ENCODE peak calls at places on chromosome 21, in six cellular contexts. One of them, this sample, is unnamed. For H3K4me1, the result is how much of the 10 kb centered on the place peaks cover.

GRCh38 chr21:15141236-15141970 is 76.6 kb upstream of the NRIP1 start:
- DNase-seq in hepatocyte: no peak
- DNase-seq in BE2C: no peak
- DNase-seq in CD8-positive, alpha-beta memory T cell: no peak
- DNase-seq in aorta: no peak
- DNase-seq in lung: peak
- DNase-seq in this sample: no peak

GRCh38 chr21:42892582-42892930 is 553 bp upstream of the NDUFV3 start:
- DNase-seq in hepatocyte: no peak
- DNase-seq in BE2C: no peak
- DNase-seq in CD8-positive, alpha-beta memory T cell: no peak
- DNase-seq in aorta: no peak
- DNase-seq in lung: no peak
- DNase-seq in this sample: no peak

GRCh38 chr21:27564684-27565280 is 597.9 kb upstream of the ADAMTS5 start:
- DNase-seq in hepatocyte: peak
- DNase-seq in BE2C: peak
- DNase-seq in CD8-positive, alpha-beta memory T cell: no peak
- DNase-seq in aorta: no peak
- DNase-seq in lung: no peak
- DNase-seq in this sample: no peak

GRCh38 chr21:28537371-28538079 is 455.2 kb downstream of the LTN1 start:
- DNase-seq in hepatocyte: no peak
- DNase-seq in BE2C: no peak
- DNase-seq in CD8-positive, alpha-beta memory T cell: no peak
- DNase-seq in aorta: no peak
- DNase-seq in lung: no peak
- DNase-seq in this sample: no peak

GRCh38 chr21:28986677-28987076 is 6.0 kb downstream of the LTN1 start:
- DNase-seq in hepatocyte: no peak
- DNase-seq in BE2C: no peak
- DNase-seq in CD8-positive, alpha-beta memory T cell: no peak
- DNase-seq in aorta: no peak
- DNase-seq in lung: no peak
- DNase-seq in this sample: no peak

GRCh38 chr21:29077651-29078090 is 4.2 kb upstream of the CCT8 start:
- DNase-seq in hepatocyte: no peak
- DNase-seq in BE2C: no peak
- DNase-seq in CD8-positive, alpha-beta memory T cell: no peak
- DNase-seq in aorta: no peak
- DNase-seq in lung: no peak
- DNase-seq in this sample: no peak

GRCh38 chr21:40054403-40054802 is 187.2 kb downstream of the PCP4 start:
- DNase-seq in hepatocyte: peak
- DNase-seq in BE2C: no peak
- DNase-seq in CD8-positive, alpha-beta memory T cell: no peak
- DNase-seq in aorta: peak
- DNase-seq in lung: peak
- DNase-seq in this sample: no peak

GRCh38 chr21:29332461-29333354 is 34.0 kb downstream of the BACH1 start:
- DNase-seq in hepatocyte: no peak
- DNase-seq in BE2C: no peak
- DNase-seq in CD8-positive, alpha-beta memory T cell: no peak
- DNase-seq in aorta: no peak
- DNase-seq in lung: no peak
- DNase-seq in this sample: no peak

GRCh38 chr21:31618696-31619430 is 40.6 kb upstream of the SOD1 start:
- DNase-seq in hepatocyte: no peak
- DNase-seq in BE2C: no peak
- DNase-seq in CD8-positive, alpha-beta memory T cell: no peak
- DNase-seq in aorta: no peak
- DNase-seq in lung: no peak
- DNase-seq in this sample: no peak

GRCh38 chr21:29194847-29195246 is 64.4 kb downstream of the MAP3K7CL start:
- DNase-seq in hepatocyte: no peak
- DNase-seq in BE2C: no peak
- DNase-seq in CD8-positive, alpha-beta memory T cell: no peak
- DNase-seq in aorta: no peak
- DNase-seq in lung: no peak
- DNase-seq in this sample: no peak

GRCh38 chr21:36783612-36784383 is 84.9 kb downstream of the SIM2 start:
- DNase-seq in hepatocyte: peak
- DNase-seq in BE2C: no peak
- DNase-seq in CD8-positive, alpha-beta memory T cell: no peak
- DNase-seq in aorta: no peak
- DNase-seq in lung: peak
- DNase-seq in this sample: no peak

GRCh38 chr21:16908087-16908486 is 604.8 kb upstream of the CXADR start:
- DNase-seq in hepatocyte: no peak
- DNase-seq in BE2C: no peak
- DNase-seq in CD8-positive, alpha-beta memory T cell: no peak
- DNase-seq in aorta: no peak
- DNase-seq in lung: peak
- DNase-seq in this sample: no peak

GRCh38 chr21:14768042-14768441 is 221.9 kb upstream of the SAMSN1 start:
- DNase-seq in hepatocyte: no peak
- DNase-seq in BE2C: no peak
- DNase-seq in CD8-positive, alpha-beta memory T cell: no peak
- DNase-seq in aorta: no peak
- DNase-seq in lung: no peak
- DNase-seq in this sample: no peak

GRCh38 chr21:36184561-36184960 is 27.9 kb downstream of the DOP1B start:
- DNase-seq in hepatocyte: no peak
- DNase-seq in BE2C: no peak
- DNase-seq in CD8-positive, alpha-beta memory T cell: no peak
- DNase-seq in aorta: peak
- DNase-seq in lung: no peak
- DNase-seq in this sample: peak

GRCh38 chr21:14862794-14863720 is 201.7 kb downstream of the NRIP1 start:
- DNase-seq in hepatocyte: peak
- DNase-seq in BE2C: peak
- DNase-seq in CD8-positive, alpha-beta memory T cell: no peak
- DNase-seq in aorta: no peak
- DNase-seq in lung: no peak
- DNase-seq in this sample: no peak

GRCh38 chr21:36436829-36437744 is 42.8 kb downstream of the CLDN14 start:
- DNase-seq in hepatocyte: no peak
- DNase-seq in BE2C: no peak
- DNase-seq in CD8-positive, alpha-beta memory T cell: no peak
- DNase-seq in aorta: no peak
- DNase-seq in lung: no peak
- DNase-seq in this sample: no peak

GRCh38 chr21:17491716-17492414 is 21.0 kb upstream of the CXADR start:
- DNase-seq in hepatocyte: peak
- DNase-seq in BE2C: no peak
- DNase-seq in CD8-positive, alpha-beta memory T cell: no peak
- DNase-seq in aorta: no peak
- DNase-seq in lung: peak
- DNase-seq in this sample: no peak

GRCh38 chr21:37868896-37869295 is 47.4 kb downstream of the KCNJ6 start:
- DNase-seq in hepatocyte: no peak
- DNase-seq in BE2C: no peak
- DNase-seq in CD8-positive, alpha-beta memory T cell: no peak
- DNase-seq in aorta: no peak
- DNase-seq in lung: no peak
- DNase-seq in this sample: no peak

GRCh38 chr21:44019568-44019958 is 7.5 kb downstream of the TRAPPC10 start:
- DNase-seq in hepatocyte: no peak
- DNase-seq in BE2C: no peak
- DNase-seq in CD8-positive, alpha-beta memory T cell: no peak
- DNase-seq in aorta: no peak
- DNase-seq in lung: no peak
- DNase-seq in this sample: no peak

GRCh38 chr21:44018813-44019567 is 6.9 kb downstream of the TRAPPC10 start:
- DNase-seq in hepatocyte: no peak
- DNase-seq in BE2C: no peak
- DNase-seq in CD8-positive, alpha-beta memory T cell: peak
- DNase-seq in aorta: no peak
- DNase-seq in lung: no peak
- DNase-seq in this sample: no peak

GRCh38 chr21:44020551-44020950 is 8.4 kb downstream of the TRAPPC10 start:
- DNase-seq in hepatocyte: no peak
- DNase-seq in BE2C: no peak
- DNase-seq in CD8-positive, alpha-beta memory T cell: no peak
- DNase-seq in aorta: no peak
- DNase-seq in lung: no peak
- DNase-seq in this sample: no peak

GRCh38 chr21:44018127-44018526 is 6.0 kb downstream of the TRAPPC10 start:
- DNase-seq in hepatocyte: no peak
- DNase-seq in BE2C: no peak
- DNase-seq in CD8-positive, alpha-beta memory T cell: no peak
- DNase-seq in aorta: no peak
- DNase-seq in lung: no peak
- DNase-seq in this sample: no peak

GRCh38 chr21:44021064-44021463 is 9.0 kb downstream of the TRAPPC10 start:
- DNase-seq in hepatocyte: no peak
- DNase-seq in BE2C: no peak
- DNase-seq in CD8-positive, alpha-beta memory T cell: no peak
- DNase-seq in aorta: no peak
- DNase-seq in lung: no peak
- DNase-seq in this sample: no peak
- H3K4me1 ChIP-seq in hepatocyte: under half
- H3K4me1 ChIP-seq in BE2C: under half
- H3K4me1 ChIP-seq in CD8-positive, alpha-beta memory T cell: half or more
- H3K4me1 ChIP-seq in aorta: under half
- H3K4me1 ChIP-seq in lung: under half
- H3K4me1 ChIP-seq in this sample: half or more

DNA sequence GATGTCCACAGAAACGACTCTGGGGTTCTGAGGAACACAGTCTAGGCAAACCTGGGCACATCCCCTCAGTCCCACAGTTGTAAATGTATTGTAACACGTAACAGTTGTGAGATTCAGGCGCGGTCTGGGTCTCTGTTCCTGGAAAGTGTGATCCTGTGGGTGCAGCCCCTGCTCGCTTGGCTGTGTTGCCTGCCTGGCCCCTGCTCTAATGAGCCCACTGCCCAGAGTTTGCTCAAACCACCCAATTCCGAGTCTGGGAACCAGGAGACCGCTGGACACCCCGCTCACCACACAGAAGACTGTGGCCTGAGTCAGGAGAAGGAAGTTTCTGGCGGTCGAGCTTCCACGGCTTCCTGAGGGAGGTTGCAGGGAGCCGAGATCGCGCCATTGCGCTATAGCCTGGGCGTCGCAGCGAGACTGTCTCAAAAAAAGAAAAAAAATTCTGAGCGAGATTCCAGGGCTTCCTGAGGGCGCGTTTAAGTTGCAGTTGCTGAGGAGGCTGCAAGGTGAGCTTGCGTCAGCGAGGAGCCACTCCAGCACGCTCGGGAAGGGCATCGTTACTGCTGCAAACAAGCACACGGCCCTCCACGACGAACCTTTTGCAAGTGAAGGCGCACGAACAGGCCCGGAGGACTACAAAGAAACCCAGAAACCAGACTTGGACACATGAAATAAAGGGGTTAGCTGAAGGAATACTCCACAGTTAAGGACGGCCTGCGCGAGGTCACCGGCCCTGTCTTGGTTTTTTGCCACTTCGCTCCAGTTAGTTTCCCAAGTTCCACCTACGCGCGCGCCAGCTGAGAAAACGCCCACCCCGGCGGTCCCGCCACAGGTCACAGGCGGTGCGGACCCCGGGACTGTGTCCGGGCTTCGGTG is 1.1 kb downstream of the C21orf58 start:
- DNase-seq in hepatocyte: peak
- DNase-seq in BE2C: no peak
- DNase-seq in CD8-positive, alpha-beta memory T cell: no peak
- DNase-seq in aorta: no peak
- DNase-seq in lung: peak
- DNase-seq in this sample: no peak
- H3K4me3 ChIP-seq in hepatocyte: peak
- H3K4me3 ChIP-seq in BE2C: peak
- H3K4me3 ChIP-seq in CD8-positive, alpha-beta memory T cell: peak
- H3K4me3 ChIP-seq in aorta: peak
- H3K4me3 ChIP-seq in lung: peak
- H3K4me3 ChIP-seq in this sample: peak

GRCh38 chr21:30486180-30486579 is 1.1 kb downstream of the KRTAP19-2 start:
- DNase-seq in hepatocyte: no peak
- DNase-seq in BE2C: no peak
- DNase-seq in CD8-positive, alpha-beta memory T cell: no peak
- DNase-seq in aorta: no peak
- DNase-seq in lung: no peak
- DNase-seq in this sample: no peak
- H3K4me1 ChIP-seq in hepatocyte: under half
- H3K4me1 ChIP-seq in BE2C: under half
- H3K4me1 ChIP-seq in CD8-positive, alpha-beta memory T cell: under half
- H3K4me1 ChIP-seq in aorta: under half
- H3K4me1 ChIP-seq in lung: under half
- H3K4me1 ChIP-seq in this sample: under half

GRCh38 chr21:41121785-41122415 is 46.1 kb upstream of the BACE2 start:
- DNase-seq in hepatocyte: peak
- DNase-seq in BE2C: peak
- DNase-seq in CD8-positive, alpha-beta memory T cell: peak
- DNase-seq in aorta: peak
- DNase-seq in lung: peak
- DNase-seq in this sample: peak
- H3K4me3 ChIP-seq in hepatocyte: no peak
- H3K4me3 ChIP-seq in BE2C: no peak
- H3K4me3 ChIP-seq in CD8-positive, alpha-beta memory T cell: no peak
- H3K4me3 ChIP-seq in aorta: no peak
- H3K4me3 ChIP-seq in lung: no peak
- H3K4me3 ChIP-seq in this sample: no peak

GRCh38 chr21:41321211-41321907 is 4.8 kb downstream of the FAM3B start:
- DNase-seq in hepatocyte: no peak
- DNase-seq in BE2C: no peak
- DNase-seq in CD8-positive, alpha-beta memory T cell: peak
- DNase-seq in aorta: no peak
- DNase-seq in lung: no peak
- DNase-seq in this sample: no peak
- H3K4me1 ChIP-seq in hepatocyte: under half
- H3K4me1 ChIP-seq in BE2C: under half
- H3K4me1 ChIP-seq in CD8-positive, alpha-beta memory T cell: under half
- H3K4me1 ChIP-seq in aorta: under half
- H3K4me1 ChIP-seq in lung: under half
- H3K4me1 ChIP-seq in this sample: under half